ENCODE peak calls at places on chromosomes 12 and 14, in eight cellular contexts. S is stimulated activated CD4-positive, alpha-beta T cell treated with anti-CD3 and anti-CD28 coated beads, Interleukin-4, amount 100 ng/mL, for 4 hours; F is fibroblast of lung; Y is endodermal cell; I is fibroblast of the aortic adventitia; U is NCI-H69; X is NCI-H510A; K is Caki2. B is an unnamed sample.

GRCh38 chr14:66038214-66038977 is 447.8 kb upstream of the CCDC196 start:
- DNase-seq in S (no peak), F (no peak), Y (no peak), I (peak), U (peak), X (no peak), K (no peak), B (no peak)

GRCh38 chr12:1297639-1298038 is 296.7 kb downstream of the FBXL14 start:
- DNase-seq in S (no peak), F (no peak), Y (no peak), I (no peak), U (no peak), X (no peak), K (no peak), B (no peak)

GRCh38 chr14:62667515-62667914 is 377.7 kb downstream of the KCNH5 start:
- DNase-seq in S (no peak), F (no peak), Y (no peak), I (no peak), U (peak), X (no peak), K (no peak), B (no peak)

GRCh38 chr12:65106948-65107347 is 14.2 kb downstream of the WIF1 start:
- DNase-seq in S (no peak), F (peak), Y (no peak), I (peak), U (no peak), X (no peak), K (peak), B (no peak)

GRCh38 chr12:44314007-44314500 is 478.2 kb downstream of the TMEM117 start:
- DNase-seq in S (no peak), F (no peak), Y (no peak), I (no peak), U (no peak), X (no peak), K (no peak), B (no peak)

GRCh38 chr14:22535916-22536315 is 53.1 kb downstream of the DAD1 start:
- DNase-seq in S (no peak), F (no peak), Y (no peak), I (no peak), U (no peak), X (no peak), K (no peak), B (no peak)

GRCh38 chr12:53048780-53049401 is 974 bp upstream of the TNS2 start:
- DNase-seq in S (no peak), F (peak), Y (peak), I (peak), U (peak), X (no peak), K (no peak), B (peak)

GRCh38 chr12:2785017-2785416 is 9.8 kb upstream of the FKBP4 start:
- DNase-seq in S (no peak), F (no peak), Y (no peak), I (no peak), U (peak), X (no peak), K (no peak), B (no peak)

GRCh38 chr12:153080-153746 is 60.7 kb downstream of the SLC6A12 start:
- DNase-seq in S (peak), F (peak), Y (peak), I (peak), U (peak), X (peak), K (peak), B (peak)

GRCh38 chr14:78519863-78520262 is 349.7 kb downstream of the NRXN3 start:
- DNase-seq in S (no peak), F (peak), Y (peak), I (peak), U (peak), X (no peak), K (peak), B (no peak)

GRCh38 chr14:90239139-90239538 is 17.2 kb upstream of the PSMC1 start:
- DNase-seq in S (no peak), F (peak), Y (no peak), I (peak), U (peak), X (no peak), K (no peak), B (no peak)

GRCh38 chr12:48999371-49000131 is at the start of gene DDN:
- DNase-seq in S (peak), F (peak), Y (peak), I (no peak), U (peak), X (no peak), K (no peak), B (no peak)

GRCh38 chr14:100861188-100861936 is 35.4 kb downstream of the MEG3 start:
- DNase-seq in S (no peak), F (no peak), Y (no peak), I (no peak), U (no peak), X (no peak), K (no peak), B (peak)

GRCh38 chr12:49507139-49507538 is 31.7 kb upstream of the KCNH3 start:
- DNase-seq in S (no peak), F (peak), Y (no peak), I (peak), U (no peak), X (no peak), K (peak), B (no peak)

GRCh38 chr14:75339059-75339458 is 60.4 kb downstream of the FOS start:
- DNase-seq in S (no peak), F (peak), Y (no peak), I (no peak), U (no peak), X (no peak), K (no peak), B (no peak)

GRCh38 chr14:38420045-38420444 is 164.2 kb upstream of the CLEC14A start:
- DNase-seq in S (no peak), F (peak), Y (no peak), I (peak), U (no peak), X (no peak), K (no peak), B (no peak)

GRCh38 chr14:100320157-100320856 is 2.8 kb upstream of the SLC25A47 start:
- DNase-seq in S (no peak), F (no peak), Y (no peak), I (no peak), U (peak), X (no peak), K (no peak), B (no peak)

GRCh38 chr12:19575307-19576243 is 136.3 kb downstream of the AEBP2 start:
- DNase-seq in S (no peak), F (peak), Y (no peak), I (peak), U (peak), X (peak), K (peak), B (no peak)

GRCh38 chr14:89243765-89244164 is 173.3 kb downstream of the FOXN3 start:
- DNase-seq in S (no peak), F (no peak), Y (no peak), I (no peak), U (no peak), X (no peak), K (no peak), B (no peak)

GRCh38 chr14:34355584-34356266 is 106.3 kb downstream of the SPTSSA start:
- DNase-seq in S (no peak), F (peak), Y (no peak), I (peak), U (peak), X (no peak), K (no peak), B (no peak)

GRCh38 chr12:88816201-88816600 is 235.9 kb upstream of the KITLG start:
- DNase-seq in S (no peak), F (peak), Y (no peak), I (no peak), U (no peak), X (no peak), K (no peak), B (no peak)

GRCh38 chr14:99728981-99729451 is 44.9 kb downstream of the CYP46A1 start:
- DNase-seq in S (no peak), F (no peak), Y (peak), I (no peak), U (peak), X (no peak), K (no peak), B (peak)

GRCh38 chr14:68042591-68043210 is 223.1 kb downstream of the RAD51B start:
- DNase-seq in S (no peak), F (peak), Y (no peak), I (no peak), U (peak), X (no peak), K (peak), B (no peak)

GRCh38 chr12:80412343-80412953 is 31.6 kb upstream of the PTPRQ start:
- DNase-seq in S (no peak), F (peak), Y (no peak), I (peak), U (peak), X (peak), K (peak), B (no peak)

GRCh38 chr14:57085801-57086200 is 182.9 kb downstream of the EXOC5 start:
- DNase-seq in S (no peak), F (no peak), Y (no peak), I (no peak), U (peak), X (peak), K (no peak), B (no peak)

GRCh38 chr12:73726881-73727280 is 810.8 kb upstream of the ATXN7L3B start:
- DNase-seq in S (no peak), F (no peak), Y (no peak), I (no peak), U (no peak), X (no peak), K (no peak), B (no peak)

GRCh38 chr12:45468751-45469615 is 253.1 kb downstream of the ANO6 start:
- DNase-seq in S (no peak), F (no peak), Y (no peak), I (no peak), U (peak), X (peak), K (no peak), B (no peak)

GRCh38 chr14:77660754-77661153 is 44.3 kb upstream of the SPTLC2 start:
- DNase-seq in S (no peak), F (no peak), Y (no peak), I (no peak), U (peak), X (no peak), K (peak), B (no peak)

GRCh38 chr12:52300796-52301691 is 9.7 kb upstream of the KRT81 start:
- DNase-seq in S (no peak), F (no peak), Y (peak), I (no peak), U (no peak), X (no peak), K (no peak), B (no peak)

GRCh38 chr12:100168562-100168961 is 25.9 kb upstream of the BLTP3B start:
- DNase-seq in S (no peak), F (no peak), Y (no peak), I (no peak), U (no peak), X (no peak), K (no peak), B (no peak)

GRCh38 chr14:105498430-105499255 is 7.6 kb downstream of the TEDC1 start:
- DNase-seq in S (no peak), F (no peak), Y (no peak), I (no peak), U (no peak), X (no peak), K (no peak), B (peak)

GRCh38 chr12:127903146-127903545 is 363.8 kb upstream of the TMEM132C start:
- DNase-seq in S (no peak), F (no peak), Y (no peak), I (peak), U (no peak), X (no peak), K (no peak), B (no peak)

GRCh38 chr12:124457287-124458219 is 109.9 kb downstream of the NCOR2 start:
- DNase-seq in S (peak), F (peak), Y (no peak), I (peak), U (no peak), X (no peak), K (no peak), B (peak)

GRCh38 chr12:25054783-25055144 is 105.9 kb upstream of the BCAT1 start:
- DNase-seq in S (peak), F (peak), Y (no peak), I (no peak), U (peak), X (no peak), K (no peak), B (no peak)

GRCh38 chr12:29198901-29199300 is 49.8 kb downstream of the FAR2 start:
- DNase-seq in S (no peak), F (no peak), Y (no peak), I (no peak), U (no peak), X (no peak), K (no peak), B (no peak)